ENCODE peak calls at places on chromosomes 16 and 17, in six cellular contexts. A, V, D, M, S and I are unnamed samples. For H3K9me3, the result is how much of the 10 kb centered on the place peaks cover.

GRCh38 chr17:83137523-83137922 is 58.1 kb downstream of the METRNL start:
- DNase-seq in A (no peak), V (no peak), D (no peak), M (no peak), S (no peak), I (no peak)

GRCh38 chr17:57461082-57461481 is 204.8 kb downstream of the MSI2 start:
- DNase-seq in A (no peak), V (peak), D (no peak), M (no peak), S (no peak), I (no peak)

GRCh38 chr17:62098623-62099231 is 33.6 kb upstream of the MED13 start:
- DNase-seq in A (no peak), V (no peak), D (no peak), M (no peak), S (no peak), I (no peak)

GRCh38 chr16:88816736-88817535 is 5.2 kb upstream of the APRT start:
- DNase-seq in A (no peak), V (no peak), D (no peak), M (no peak), S (no peak), I (no peak)

GRCh38 chr17:5531019-5531418 is 44.7 kb downstream of the MIS12 start:
- DNase-seq in A (no peak), V (no peak), D (no peak), M (no peak), S (no peak), I (no peak)

GRCh38 chr16:68756250-68757051 is 19.4 kb downstream of the CDH1 start:
- DNase-seq in A (peak), V (no peak), D (no peak), M (no peak), S (peak), I (peak)

GRCh38 chr17:64411999-64412771 is 21.5 kb upstream of the PECAM1 start:
- DNase-seq in A (peak), V (no peak), D (peak), M (no peak), S (no peak), I (no peak)

GRCh38 chr16:11978080-11978479 is 1.5 kb downstream of the SNX29 start:
- DNase-seq in A (no peak), V (no peak), D (no peak), M (no peak), S (no peak), I (no peak)

GRCh38 chr16:56643080-56643778 is 4.8 kb downstream of the MT1A start:
- DNase-seq in A (peak), V (no peak), D (peak), M (no peak), S (peak), I (no peak)

GRCh38 chr16:79970091-79970490 is 369.6 kb upstream of the MAF start:
- DNase-seq in A (no peak), V (no peak), D (no peak), M (no peak), S (no peak), I (no peak)

GRCh38 chr16:75745823-75746222 is 19.5 kb upstream of the CPHXL start:
- DNase-seq in A (no peak), V (no peak), D (no peak), M (no peak), S (no peak), I (no peak)
- H3K9me3 ChIP-seq in A (under half), V (under half), D (under half), M (under half), S (under half), I (under half)

GRCh38 chr16:35735403-35736251 is 2276.2 kb downstream of the TP53TG3F start:
- DNase-seq in A (no peak), V (no peak), D (no peak), M (no peak), S (no peak), I (no peak)
- H3K9me3 ChIP-seq in A (under half), V (under half), D (under half), M (under half), S (under half), I (under half)

GRCh38 chr17:49180303-49180702 is 30.1 kb downstream of the GNGT2 start:
- DNase-seq in A (peak), V (peak), D (peak), M (no peak), S (peak), I (no peak)
- H3K9me3 ChIP-seq in A (under half), V (under half), D (under half), M (under half), S (under half), I (under half)

DNA sequence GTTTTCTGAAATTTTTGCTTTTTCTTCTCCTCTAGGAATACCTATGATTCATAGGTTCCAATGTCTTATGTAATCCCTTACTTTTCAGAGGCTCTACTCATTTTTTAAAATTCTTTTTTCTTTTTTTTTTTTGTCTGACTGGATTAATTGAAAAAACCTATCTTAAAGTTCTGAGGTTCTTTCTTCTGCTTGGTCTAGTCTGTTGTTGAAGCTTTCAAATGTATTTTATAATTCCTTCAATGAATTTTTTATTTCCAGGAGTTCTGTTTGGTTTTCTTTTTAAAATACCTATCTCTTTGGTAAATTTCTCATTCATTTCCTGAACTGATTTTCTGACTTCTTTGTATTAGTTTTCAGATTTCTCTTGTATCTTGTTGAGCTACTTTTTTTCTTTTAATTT is 63.9 kb upstream of the ABCC11 start:
- DNase-seq in A (no peak), V (no peak), D (no peak), M (no peak), S (no peak), I (no peak)
- H3K9me3 ChIP-seq in A (under half), V (under half), D (under half), M (under half), S (under half), I (under half)

DNA sequence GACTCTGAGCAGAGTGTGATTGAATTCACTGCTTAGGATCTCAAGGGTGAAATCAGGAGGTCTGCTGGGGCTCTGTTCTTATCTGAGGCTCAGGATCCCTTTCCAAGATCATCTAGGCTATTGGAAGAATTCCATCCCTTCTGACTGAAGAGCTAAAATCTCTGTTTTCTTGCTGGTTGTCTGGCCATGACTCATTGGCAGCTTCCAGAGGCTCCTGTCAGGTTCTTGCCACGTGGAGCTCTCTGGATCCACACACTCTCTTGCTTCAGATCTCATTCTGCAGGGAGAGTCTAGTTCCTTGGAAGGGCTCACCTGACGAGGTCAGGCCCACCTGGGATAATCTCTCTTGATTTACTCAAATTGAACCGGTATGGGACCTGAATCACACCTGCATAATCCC is 930.7 kb downstream of the CDH8 start:
- DNase-seq in A (no peak), V (no peak), D (no peak), M (no peak), S (no peak), I (no peak)
- H3K9me3 ChIP-seq in A (under half), V (under half), D (under half), M (under half), S (under half), I (under half)

GRCh38 chr17:17424552-17424951 is 52.2 kb upstream of the MED9 start:
- DNase-seq in A (no peak), V (no peak), D (no peak), M (no peak), S (no peak), I (peak)

GRCh38 chr17:17425005-17425404 is 51.8 kb upstream of the MED9 start:
- DNase-seq in A (no peak), V (no peak), D (no peak), M (no peak), S (no peak), I (no peak)

GRCh38 chr17:17423656-17424055 is 53.1 kb upstream of the MED9 start:
- DNase-seq in A (no peak), V (no peak), D (no peak), M (no peak), S (no peak), I (no peak)

GRCh38 chr17:17426184-17426583 is 50.6 kb upstream of the MED9 start:
- DNase-seq in A (no peak), V (no peak), D (no peak), M (no peak), S (no peak), I (no peak)

GRCh38 chr17:17425591-17425990 is 51.2 kb upstream of the MED9 start:
- DNase-seq in A (no peak), V (no peak), D (no peak), M (no peak), S (no peak), I (no peak)
- H3K9me3 ChIP-seq in A (under half), V (under half), D (under half), M (under half), S (under half), I (under half)

DNA sequence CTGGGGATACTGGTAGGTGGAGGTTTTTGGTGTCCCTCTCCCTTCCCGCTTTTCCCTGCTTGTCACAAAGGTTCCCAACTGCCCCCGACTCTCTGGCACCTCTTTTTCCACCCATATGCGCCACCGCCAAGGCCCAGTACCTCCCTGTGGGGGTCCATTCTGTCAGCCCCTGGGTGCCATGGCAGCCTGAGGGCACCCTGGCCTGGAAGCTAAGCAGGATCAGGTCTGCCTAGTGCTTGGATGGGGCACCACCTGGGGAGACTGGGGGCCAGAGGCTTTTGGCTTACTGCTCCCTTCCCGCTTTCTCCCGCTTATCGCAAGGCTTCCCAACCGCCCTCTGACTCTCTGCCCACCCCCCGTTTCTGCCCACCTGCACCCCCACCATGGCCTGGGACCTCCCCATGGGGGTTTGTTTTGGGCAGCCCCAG is 2286.4 kb downstream of the TP53TG3F start:
- DNase-seq in A (no peak), V (no peak), D (no peak), M (no peak), S (no peak), I (no peak)
- H3K9me3 ChIP-seq in A (under half), V (under half), D (under half), M (half or more), S (under half), I (under half)

GRCh38 chr17:22692801-22693171 is 1000.5 kb downstream of the KCNJ18 start:
- DNase-seq in A (no peak), V (no peak), D (no peak), M (no peak), S (no peak), I (no peak)

GRCh38 chr17:22692066-22692800 is 999.9 kb downstream of the KCNJ18 start:
- DNase-seq in A (no peak), V (no peak), D (no peak), M (no peak), S (no peak), I (no peak)

GRCh38 chr17:22695228-22695619 is 1002.9 kb downstream of the KCNJ18 start:
- DNase-seq in A (no peak), V (no peak), D (no peak), M (no peak), S (no peak), I (no peak)

DNA sequence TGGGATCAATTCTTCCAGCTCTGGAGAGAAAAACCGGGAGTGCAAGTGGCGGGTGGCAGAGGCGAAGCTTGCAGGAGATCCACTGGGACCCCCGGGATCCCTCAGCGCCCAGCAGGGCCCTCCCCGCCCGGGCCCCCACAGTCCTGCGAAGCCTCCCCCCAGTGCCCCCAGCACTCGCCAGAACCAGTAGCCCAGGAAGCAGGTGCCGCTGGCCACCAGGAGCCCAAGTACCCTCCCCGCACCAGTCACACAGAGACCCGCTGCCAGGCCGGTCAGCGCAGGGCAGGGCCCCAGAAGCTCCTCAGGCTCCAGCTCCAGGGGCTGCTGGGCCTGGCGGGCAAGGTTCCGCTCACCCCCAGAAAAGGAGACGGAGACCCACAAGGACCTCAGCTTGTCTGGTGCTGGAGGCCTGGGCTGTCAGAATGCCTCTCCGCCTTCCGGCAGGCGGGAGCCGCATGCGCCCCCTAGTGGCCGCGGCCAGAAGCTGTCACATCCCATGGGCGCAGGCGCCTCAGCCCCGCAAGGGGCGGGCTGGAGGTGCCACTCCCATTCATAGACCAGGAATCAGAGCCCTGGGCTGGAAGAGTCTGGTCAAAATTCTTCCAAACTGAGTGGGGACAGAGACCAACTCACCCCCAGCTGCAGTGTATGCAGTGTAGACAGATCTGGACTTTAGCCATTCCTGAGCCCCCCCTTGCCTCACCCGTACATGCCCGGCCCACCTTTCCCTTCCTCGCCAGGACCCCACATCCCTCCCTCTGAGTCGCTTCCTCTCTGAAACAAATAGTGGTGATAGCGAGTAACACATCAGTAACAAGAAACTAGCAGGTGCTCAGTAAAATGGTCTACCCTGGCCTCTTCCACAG is 1002.3 kb downstream of the KCNJ18 start:
- DNase-seq in A (no peak), V (no peak), D (no peak), M (no peak), S (no peak), I (no peak)
- H3K9me3 ChIP-seq in A (under half), V (under half), D (under half), M (under half), S (under half), I (under half)